ENCODE peak calls at places on chromosome 5, in five cellular contexts. P is AG09309, H is ovary, B is IMR-90, T is adrenal gland. F is an unnamed sample.

GRCh38 chr5:34685485-34686197 is 29.5 kb downstream of the RAI14 start:
- DNase-seq in T (no peak), P (no peak), H (no peak), B (peak; percentile 79), F (no peak)

GRCh38 chr5:107930891-107931290 is 260.2 kb upstream of the EFNA5 start:
- DNase-seq in B (no peak), H (no peak), P (no peak), T (no peak), F (no peak)

GRCh38 chr5:28808967-28809810 is 1770.8 kb upstream of the CDH9 start:
- DNase-seq in H (no peak), P (no peak), B (no peak), T (no peak), F (no peak)

GRCh38 chr5:58172946-58173345 is 286.9 kb downstream of the PLK2 start:
- DNase-seq in P (no peak), B (no peak), H (no peak), T (no peak), F (no peak)

GRCh38 chr5:56460681-56461191 is 227.6 kb upstream of the ANKRD55 start:
- DNase-seq in H (no peak), P (no peak), T (no peak), B (no peak), F (no peak)

GRCh38 chr5:172187118-172188032 is 649 bp downstream of the STK10 start:
- DNase-seq in H (peak; percentile 33), P (no peak), T (peak; percentile 62), B (peak; percentile 80), F (no peak)

GRCh38 chr5:38994329-38994927 is 79.8 kb downstream of the RICTOR start:
- DNase-seq in B (peak; percentile 76), H (no peak), T (peak; percentile 28), P (peak; percentile 57), F (no peak)

GRCh38 chr5:18881615-18882014 is 1106.4 kb downstream of the CDH18 start:
- DNase-seq in P (no peak), H (no peak), T (no peak), B (no peak), F (no peak)

GRCh38 chr5:27172708-27173107 is 134.3 kb upstream of the CDH9 start:
- DNase-seq in T (no peak), B (no peak), P (no peak), H (no peak), F (no peak)

GRCh38 chr5:117829646-117830045 is 1158.7 kb downstream of the DTWD2 start:
- DNase-seq in T (no peak), B (no peak), P (no peak), H (no peak), F (no peak)

GRCh38 chr5:124665625-124666024 is 80.8 kb downstream of the ZNF608 start:
- DNase-seq in P (no peak), T (no peak), B (no peak), H (no peak), F (no peak)

GRCh38 chr5:124668353-124669299 is 77.8 kb downstream of the ZNF608 start:
- DNase-seq in P (no peak), B (no peak), H (no peak), T (no peak), F (no peak)

GRCh38 chr5:124669300-124669648 is 77.2 kb downstream of the ZNF608 start:
- DNase-seq in B (no peak), H (no peak), T (no peak), P (no peak), F (no peak)

GRCh38 chr5:124670672-124671592 is 75.5 kb downstream of the ZNF608 start:
- DNase-seq in T (no peak), B (no peak), H (no peak), P (no peak), F (no peak)

DNA sequence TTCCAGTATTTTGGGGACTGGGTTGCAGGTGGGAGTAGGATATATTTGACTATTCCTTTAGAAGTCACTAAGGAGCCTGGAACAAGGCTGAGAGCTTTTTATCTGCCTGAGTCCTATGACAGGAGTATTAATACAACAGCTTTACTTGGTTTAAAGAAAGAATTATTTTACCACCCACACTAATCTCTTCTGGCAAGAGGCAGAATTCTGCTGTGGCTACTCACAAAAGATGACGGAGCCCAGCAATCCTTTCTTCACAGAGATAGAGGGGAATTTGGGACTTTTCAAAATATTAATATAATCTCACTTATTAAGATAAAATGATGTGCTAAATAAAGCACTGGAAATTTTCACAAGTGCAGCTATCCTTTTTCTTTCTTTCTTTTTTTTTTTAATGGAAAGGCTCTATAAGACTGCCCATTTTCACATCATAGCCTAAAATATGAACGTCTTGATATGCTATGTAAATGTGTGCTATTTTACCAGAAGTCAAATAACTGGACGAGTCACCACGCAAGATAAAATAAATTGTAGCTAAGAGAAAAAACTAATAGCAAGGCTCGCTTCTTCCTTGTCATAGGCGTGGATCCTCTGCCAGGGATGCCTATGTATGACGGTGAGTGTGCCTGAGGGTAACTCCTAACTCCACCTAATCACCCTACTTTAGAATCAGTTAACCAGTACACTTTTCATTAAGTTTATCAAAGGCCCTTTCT is 76.3 kb downstream of the ZNF608 start:
- DNase-seq in P (no peak), T (no peak), B (peak; percentile 79), H (no peak), F (no peak)
- TF ChIP-seq CTCF in P (no peak), T (no peak), B (no peak), H (no peak), F (no peak)

DNA sequence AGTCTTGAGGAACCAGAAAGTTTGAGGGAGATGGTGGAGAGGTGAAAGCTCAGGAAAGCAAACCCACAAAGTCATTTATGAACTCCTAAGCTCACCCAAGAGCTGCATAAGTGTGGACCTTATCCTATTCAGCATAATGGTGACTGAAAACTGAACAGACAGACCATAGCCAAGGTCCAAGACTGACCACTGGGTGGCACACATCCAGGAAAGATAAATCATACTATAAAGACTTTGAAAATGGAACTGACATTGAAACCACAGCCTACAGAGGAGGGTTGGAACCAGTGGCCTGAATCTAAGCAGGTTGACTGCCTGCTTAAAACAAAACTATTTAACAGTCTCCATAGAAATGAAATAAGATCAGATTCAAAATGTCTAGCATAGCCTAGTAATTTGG is 121.1 kb upstream of the RGS7BP start:
- DNase-seq in P (no peak), T (no peak), H (no peak), B (no peak), F (no peak)
- TF ChIP-seq CTCF in P (no peak), T (no peak), H (no peak), B (no peak), F (no peak)

DNA sequence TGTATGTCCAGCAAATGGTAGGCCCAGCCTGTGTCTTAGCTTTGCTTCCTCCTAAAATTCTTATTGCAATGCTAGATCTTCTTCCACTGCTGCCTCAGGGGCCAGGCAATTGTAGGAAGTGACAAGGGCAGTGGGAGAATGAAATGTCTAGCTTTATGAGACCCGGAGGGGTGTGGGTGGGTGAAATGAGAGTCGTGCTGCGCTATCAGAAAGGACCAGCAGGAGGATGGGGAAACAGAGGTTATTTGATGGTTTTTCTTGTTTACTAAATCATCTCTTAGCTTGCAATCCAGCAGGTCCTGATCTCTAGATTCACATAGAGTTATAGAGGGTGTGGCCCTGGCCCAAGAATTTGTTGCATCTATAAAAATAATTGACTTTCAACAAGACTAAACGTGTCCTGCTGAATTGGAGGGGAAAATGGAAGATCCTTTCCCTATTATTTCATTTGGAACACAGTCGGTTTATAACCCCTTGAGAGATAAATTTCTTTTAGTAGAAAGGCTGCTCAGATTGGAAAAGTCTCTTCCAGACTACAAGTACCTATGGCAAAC is 43.6 kb downstream of the ZNF366 start:
- DNase-seq in H (no peak), T (no peak), B (no peak), P (no peak), F (no peak)
- TF ChIP-seq CTCF in H (no peak), T (no peak), B (no peak), P (no peak), F (no peak)

DNA sequence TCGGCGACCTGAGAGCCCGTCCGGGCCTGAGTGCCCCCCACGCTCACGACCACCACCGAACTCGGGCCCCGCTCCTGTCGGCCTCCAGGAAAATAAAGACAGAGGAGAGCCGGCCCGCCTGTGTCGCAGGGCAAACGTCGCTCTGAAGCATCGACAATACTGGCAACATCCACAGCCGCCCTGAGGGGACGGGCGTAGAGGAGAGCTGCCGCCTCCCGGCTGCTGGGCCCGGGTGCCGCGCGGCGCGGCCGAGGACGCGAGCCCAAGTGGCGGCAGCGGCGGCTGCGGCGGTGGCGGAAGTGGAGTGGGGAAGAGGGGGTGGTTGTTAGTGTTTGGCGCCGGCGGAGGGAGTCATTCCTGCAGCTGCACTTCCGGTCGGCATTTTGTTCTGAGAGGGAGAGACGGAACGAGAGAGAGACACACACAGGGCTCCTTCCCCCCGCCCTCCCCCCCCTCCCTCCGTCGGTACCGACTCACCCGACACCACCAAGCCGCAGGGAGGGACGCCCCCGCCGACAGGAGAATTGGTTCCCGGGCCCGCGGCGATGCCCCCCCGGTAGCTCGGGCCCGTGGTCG is at the start of gene NIPBL:
- DNase-seq in H (peak; percentile 89), P (peak; percentile 81), T (peak; percentile 95), B (peak; percentile 94), F (no peak)
- TF ChIP-seq CTCF in H (no peak), P (no peak), T (no peak), B (no peak), F (no peak)

GRCh38 chr5:59206132-59206581 is 623.3 kb downstream of the RAB3C start:
- DNase-seq in H (no peak), B (peak; percentile 70), P (peak; percentile 59), T (no peak), F (no peak)
- TF ChIP-seq CTCF in H (no peak), B (no peak), P (no peak), T (no peak), F (no peak)

DNA sequence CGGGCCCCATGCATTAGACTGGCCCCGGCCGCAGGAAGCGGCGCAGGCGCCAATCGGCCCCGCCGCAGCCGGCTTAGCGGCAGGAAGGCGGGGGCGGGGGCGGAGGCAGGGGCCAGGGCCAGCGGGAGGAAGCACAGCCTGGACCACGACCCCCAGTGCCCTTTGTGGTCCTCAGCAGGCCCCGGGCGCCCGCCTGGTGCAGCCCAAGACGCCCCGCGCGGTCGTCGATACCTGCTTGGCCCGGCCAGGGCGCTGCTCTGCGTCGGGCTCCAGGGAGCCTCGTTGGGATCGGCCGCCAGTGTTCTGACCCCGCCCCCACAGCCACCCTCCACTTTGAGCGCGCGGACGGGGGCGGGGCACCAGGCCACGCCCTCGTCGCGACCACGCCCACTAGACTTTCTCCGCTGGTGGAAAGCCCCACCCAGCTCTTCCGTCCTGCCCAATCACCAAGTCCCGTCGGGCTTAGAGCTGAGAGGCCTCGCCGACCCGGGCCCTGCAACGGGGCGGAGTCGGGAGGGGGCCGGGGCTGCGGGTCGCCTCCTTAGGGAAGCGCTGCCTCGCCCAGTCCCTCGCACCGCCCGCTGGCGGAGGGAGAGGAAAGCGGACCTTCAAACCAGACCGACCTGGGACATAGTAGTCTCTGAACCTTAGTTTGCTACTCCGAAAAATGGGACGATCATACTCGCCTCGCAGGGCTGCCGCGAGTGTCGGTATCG is at the start of gene PDLIM7:
- DNase-seq in T (peak; percentile 96), H (peak; percentile 94), P (peak; percentile 84), B (peak; percentile 97), F (peak; percentile 100)
- TF ChIP-seq CTCF in T (no peak), H (no peak), P (peak; percentile 14), B (no peak), F (no peak)

DNA sequence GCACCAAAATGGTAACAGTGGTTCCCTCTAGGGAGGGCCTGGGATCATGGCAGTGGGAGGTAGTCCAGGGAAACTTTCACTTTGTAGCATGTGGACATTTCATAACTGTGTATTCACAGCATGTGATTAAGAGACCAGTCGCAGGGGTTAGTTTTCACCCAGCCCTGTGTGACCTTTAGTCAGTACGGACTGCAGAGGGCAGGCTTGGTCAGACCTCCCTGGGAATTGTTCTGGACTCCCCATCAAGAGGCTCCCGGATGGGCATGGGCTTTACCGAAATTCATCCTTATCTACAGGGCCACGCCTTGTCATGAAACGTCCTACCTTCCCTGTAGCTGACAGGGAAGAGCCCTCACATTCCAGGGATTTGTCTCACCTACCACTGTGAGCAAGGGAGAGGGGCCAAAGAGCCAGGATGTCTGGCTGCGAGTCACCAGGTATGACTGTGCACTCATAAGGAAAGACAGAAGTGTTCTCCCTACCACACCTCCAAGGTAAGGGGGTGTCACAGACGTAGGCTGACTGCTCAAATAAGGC is 19.9 kb downstream of the GPX3 start:
- DNase-seq in T (no peak), P (no peak), H (no peak), B (peak; percentile 33), F (no peak)
- TF ChIP-seq CTCF in T (no peak), P (no peak), H (no peak), B (no peak), F (no peak)